ENCODE peak calls at places on chromosomes 12 and 14, in six cellular contexts. I, J, V, D, Q and N are unnamed samples.

GRCh38 chr12:121781751-121782615 is 11.5 kb downstream of the RHOF start:
- DNase-seq in I (peak), J (peak), V (peak), D (no peak), Q (no peak), N (no peak)

GRCh38 chr12:57744194-57744776 is 554 bp upstream of the TSPAN31 start:
- DNase-seq in I (peak), J (peak), V (no peak), D (peak), Q (peak), N (peak)

GRCh38 chr12:121116318-121117225 is 16.1 kb upstream of the P2RX7 start:
- DNase-seq in I (no peak), J (no peak), V (no peak), D (no peak), Q (no peak), N (no peak)

GRCh38 chr12:124531906-124532305 is 35.5 kb downstream of the NCOR2 start:
- DNase-seq in I (no peak), J (no peak), V (no peak), D (no peak), Q (no peak), N (no peak)

GRCh38 chr14:61661471-61661988 is 33.8 kb upstream of the HIF1A start:
- DNase-seq in I (no peak), J (no peak), V (no peak), D (no peak), Q (no peak), N (no peak)

GRCh38 chr14:37515761-37516160 is 79.3 kb downstream of the FOXA1 start:
- DNase-seq in I (no peak), J (no peak), V (no peak), D (no peak), Q (no peak), N (no peak)

GRCh38 chr12:26229910-26230309 is 34.5 kb downstream of the SSPN start:
- DNase-seq in I (no peak), J (no peak), V (no peak), D (no peak), Q (no peak), N (no peak)

GRCh38 chr12:15756822-15757221 is 32.4 kb downstream of the EPS8 start:
- DNase-seq in I (no peak), J (no peak), V (no peak), D (no peak), Q (no peak), N (peak)

GRCh38 chr14:34098045-34098984 is 147.4 kb upstream of the EGLN3 start:
- DNase-seq in I (peak), J (peak), V (peak), D (peak), Q (peak), N (peak)

GRCh38 chr14:49594347-49595089 is 4.2 kb upstream of the LRR1 start:
- DNase-seq in I (no peak), J (no peak), V (no peak), D (no peak), Q (no peak), N (peak)

GRCh38 chr12:124613151-124613585 is 45.8 kb upstream of the NCOR2 start:
- DNase-seq in I (no peak), J (no peak), V (no peak), D (no peak), Q (no peak), N (no peak)

GRCh38 chr12:85191-85666 is 18.7 kb downstream of the IQSEC3 start:
- DNase-seq in I (no peak), J (no peak), V (peak), D (no peak), Q (no peak), N (no peak)

GRCh38 chr14:68922201-68922613 is 56.9 kb downstream of the ACTN1 start:
- DNase-seq in I (peak), J (no peak), V (no peak), D (no peak), Q (no peak), N (no peak)

GRCh38 chr14:101956179-101956885 is 8.0 kb upstream of the DYNC1H1 start:
- DNase-seq in I (peak), J (no peak), V (no peak), D (no peak), Q (no peak), N (no peak)

GRCh38 chr12:11773889-11774677 is 124.6 kb downstream of the ETV6 start:
- DNase-seq in I (peak), J (peak), V (no peak), D (no peak), Q (no peak), N (no peak)

GRCh38 chr12:31582155-31582554 is 8.8 kb downstream of the DENND5B start:
- DNase-seq in I (no peak), J (no peak), V (no peak), D (no peak), Q (no peak), N (peak)

GRCh38 chr14:31435276-31435675 is 14.9 kb upstream of the HEATR5A start:
- DNase-seq in I (no peak), J (no peak), V (no peak), D (no peak), Q (no peak), N (peak)